ENCODE peak calls at places on chromosome 10, in seven cellular contexts. One of them, this sample, is unnamed.

GRCh38 chr10:77011823-77012566 is 625.6 kb downstream of the KCNMA1 start:
- DNase-seq in astrocyte of the cerebellum: no peak
- DNase-seq in NCI-H1105: no peak
- DNase-seq in right lobe of liver: no peak
- DNase-seq in AG04450: no peak
- DNase-seq in dorsolateral prefrontal cortex: no peak
- DNase-seq in ELF-1: no peak
- DNase-seq in this sample: no peak

GRCh38 chr10:132699411-132700167 is 86.4 kb downstream of the NKX6-2 start:
- DNase-seq in AG04450: no peak
- DNase-seq in astrocyte of the cerebellum: no peak
- DNase-seq in ELF-1: no peak
- DNase-seq in dorsolateral prefrontal cortex: peak; percentile 19
- DNase-seq in NCI-H1105: no peak
- DNase-seq in right lobe of liver: peak; percentile 48
- DNase-seq in this sample: peak; percentile 35

GRCh38 chr10:89086801-89087513 is 96.4 kb downstream of the FAS start:
- DNase-seq in NCI-H1105: no peak
- DNase-seq in AG04450: peak; percentile 43
- DNase-seq in ELF-1: peak; percentile 9
- DNase-seq in right lobe of liver: no peak
- DNase-seq in astrocyte of the cerebellum: no peak
- DNase-seq in dorsolateral prefrontal cortex: no peak
- DNase-seq in this sample: peak; percentile 82

GRCh38 chr10:29409241-29410051 is 120.6 kb downstream of the LYZL1 start:
- DNase-seq in ELF-1: peak; percentile 76
- DNase-seq in AG04450: peak; percentile 8
- DNase-seq in NCI-H1105: peak; percentile 12
- DNase-seq in dorsolateral prefrontal cortex: peak; percentile 64
- DNase-seq in astrocyte of the cerebellum: no peak
- DNase-seq in right lobe of liver: peak; percentile 89
- DNase-seq in this sample: peak; percentile 90

GRCh38 chr10:127462643-127463295 is 86.3 kb upstream of the NPS start:
- DNase-seq in right lobe of liver: no peak
- DNase-seq in dorsolateral prefrontal cortex: no peak
- DNase-seq in astrocyte of the cerebellum: no peak
- DNase-seq in NCI-H1105: peak; percentile 55
- DNase-seq in ELF-1: no peak
- DNase-seq in AG04450: no peak
- DNase-seq in this sample: no peak

GRCh38 chr10:9670911-9671310 is 1346.8 kb upstream of the CELF2 start:
- DNase-seq in AG04450: no peak
- DNase-seq in NCI-H1105: no peak
- DNase-seq in right lobe of liver: no peak
- DNase-seq in dorsolateral prefrontal cortex: no peak
- DNase-seq in astrocyte of the cerebellum: no peak
- DNase-seq in ELF-1: no peak
- DNase-seq in this sample: no peak

GRCh38 chr10:30114871-30115270 is 55.5 kb upstream of the JCAD start:
- DNase-seq in NCI-H1105: no peak
- DNase-seq in dorsolateral prefrontal cortex: no peak
- DNase-seq in ELF-1: no peak
- DNase-seq in AG04450: no peak
- DNase-seq in astrocyte of the cerebellum: no peak
- DNase-seq in right lobe of liver: no peak
- DNase-seq in this sample: no peak

GRCh38 chr10:85420501-85421191 is 945.9 kb downstream of the GRID1 start:
- DNase-seq in NCI-H1105: no peak
- DNase-seq in dorsolateral prefrontal cortex: no peak
- DNase-seq in AG04450: no peak
- DNase-seq in ELF-1: peak; percentile 88
- DNase-seq in right lobe of liver: no peak
- DNase-seq in astrocyte of the cerebellum: no peak
- DNase-seq in this sample: no peak

GRCh38 chr10:126216221-126216701 is 172.0 kb downstream of the ADAM12 start:
- DNase-seq in AG04450: no peak
- DNase-seq in ELF-1: peak; percentile 70
- DNase-seq in NCI-H1105: no peak
- DNase-seq in right lobe of liver: no peak
- DNase-seq in dorsolateral prefrontal cortex: no peak
- DNase-seq in astrocyte of the cerebellum: no peak
- DNase-seq in this sample: no peak

GRCh38 chr10:62895058-62895457 is 78.9 kb upstream of the EGR2 start:
- DNase-seq in NCI-H1105: no peak
- DNase-seq in right lobe of liver: no peak
- DNase-seq in AG04450: no peak
- DNase-seq in astrocyte of the cerebellum: no peak
- DNase-seq in ELF-1: no peak
- DNase-seq in dorsolateral prefrontal cortex: no peak
- DNase-seq in this sample: peak; percentile 48

GRCh38 chr10:23535381-23535780 is 96.5 kb downstream of the OTUD1 start:
- DNase-seq in ELF-1: no peak
- DNase-seq in astrocyte of the cerebellum: no peak
- DNase-seq in right lobe of liver: no peak
- DNase-seq in dorsolateral prefrontal cortex: no peak
- DNase-seq in AG04450: no peak
- DNase-seq in NCI-H1105: no peak
- DNase-seq in this sample: no peak

GRCh38 chr10:119025336-119025735 is 4.2 kb upstream of the NANOS1 start:
- DNase-seq in NCI-H1105: peak; percentile 8
- DNase-seq in astrocyte of the cerebellum: peak; percentile 67
- DNase-seq in right lobe of liver: peak; percentile 59
- DNase-seq in dorsolateral prefrontal cortex: no peak
- DNase-seq in ELF-1: peak; percentile 44
- DNase-seq in AG04450: no peak
- DNase-seq in this sample: peak; percentile 94

GRCh38 chr10:52216852-52217251 is 97.2 kb upstream of the DKK1 start:
- DNase-seq in astrocyte of the cerebellum: peak; percentile 70
- DNase-seq in ELF-1: no peak
- DNase-seq in dorsolateral prefrontal cortex: no peak
- DNase-seq in AG04450: peak; percentile 66
- DNase-seq in NCI-H1105: no peak
- DNase-seq in right lobe of liver: no peak
- DNase-seq in this sample: no peak

GRCh38 chr10:119651514-119652327 is 541 bp downstream of the BAG3 start:
- DNase-seq in ELF-1: no peak
- DNase-seq in dorsolateral prefrontal cortex: no peak
- DNase-seq in right lobe of liver: no peak
- DNase-seq in astrocyte of the cerebellum: no peak
- DNase-seq in AG04450: no peak
- DNase-seq in NCI-H1105: no peak
- DNase-seq in this sample: peak; percentile 43

GRCh38 chr10:62818426-62819011 is 2.4 kb upstream of the EGR2 start:
- DNase-seq in astrocyte of the cerebellum: no peak
- DNase-seq in right lobe of liver: peak; percentile 58
- DNase-seq in NCI-H1105: no peak
- DNase-seq in ELF-1: peak; percentile 71
- DNase-seq in dorsolateral prefrontal cortex: no peak
- DNase-seq in AG04450: no peak
- DNase-seq in this sample: peak; percentile 47

GRCh38 chr10:102150970-102151773 is 1.0 kb upstream of the NOLC1 start:
- DNase-seq in right lobe of liver: no peak
- DNase-seq in dorsolateral prefrontal cortex: no peak
- DNase-seq in AG04450: no peak
- DNase-seq in astrocyte of the cerebellum: no peak
- DNase-seq in NCI-H1105: no peak
- DNase-seq in ELF-1: no peak
- DNase-seq in this sample: no peak

GRCh38 chr10:89367529-89367928 is 10.3 kb upstream of the IFIT1B start:
- DNase-seq in ELF-1: no peak
- DNase-seq in AG04450: no peak
- DNase-seq in astrocyte of the cerebellum: no peak
- DNase-seq in NCI-H1105: no peak
- DNase-seq in dorsolateral prefrontal cortex: no peak
- DNase-seq in right lobe of liver: no peak
- DNase-seq in this sample: no peak

GRCh38 chr10:12077580-12078180 is 8.9 kb downstream of the DHTKD1 start:
- DNase-seq in ELF-1: no peak
- DNase-seq in NCI-H1105: no peak
- DNase-seq in right lobe of liver: no peak
- DNase-seq in AG04450: no peak
- DNase-seq in astrocyte of the cerebellum: no peak
- DNase-seq in dorsolateral prefrontal cortex: no peak
- DNase-seq in this sample: no peak

GRCh38 chr10:100319736-100320135 is 10.3 kb downstream of the PKD2L1 start:
- DNase-seq in dorsolateral prefrontal cortex: no peak
- DNase-seq in astrocyte of the cerebellum: no peak
- DNase-seq in ELF-1: no peak
- DNase-seq in NCI-H1105: no peak
- DNase-seq in right lobe of liver: no peak
- DNase-seq in AG04450: no peak
- DNase-seq in this sample: no peak

GRCh38 chr10:26479766-26480492 is 41.8 kb downstream of the APBB1IP start:
- DNase-seq in ELF-1: no peak
- DNase-seq in right lobe of liver: peak; percentile 56
- DNase-seq in astrocyte of the cerebellum: no peak
- DNase-seq in NCI-H1105: no peak
- DNase-seq in AG04450: no peak
- DNase-seq in dorsolateral prefrontal cortex: no peak
- DNase-seq in this sample: no peak

GRCh38 chr10:13839030-13839429 is 252.3 kb downstream of the PRPF18 start:
- DNase-seq in ELF-1: no peak
- DNase-seq in dorsolateral prefrontal cortex: no peak
- DNase-seq in AG04450: no peak
- DNase-seq in astrocyte of the cerebellum: no peak
- DNase-seq in NCI-H1105: no peak
- DNase-seq in right lobe of liver: no peak
- DNase-seq in this sample: no peak

GRCh38 chr10:79399242-79399831 is 46.1 kb downstream of the ZCCHC24 start:
- DNase-seq in right lobe of liver: peak; percentile 82
- DNase-seq in AG04450: peak; percentile 92
- DNase-seq in dorsolateral prefrontal cortex: peak; percentile 58
- DNase-seq in astrocyte of the cerebellum: peak; percentile 93
- DNase-seq in NCI-H1105: no peak
- DNase-seq in ELF-1: peak; percentile 82
- DNase-seq in this sample: peak; percentile 94

GRCh38 chr10:35916791-35917190 is 274.7 kb upstream of the FZD8 start:
- DNase-seq in AG04450: no peak
- DNase-seq in dorsolateral prefrontal cortex: no peak
- DNase-seq in NCI-H1105: no peak
- DNase-seq in right lobe of liver: no peak
- DNase-seq in ELF-1: no peak
- DNase-seq in astrocyte of the cerebellum: no peak
- DNase-seq in this sample: no peak

GRCh38 chr10:60646966-60647796 is 131.1 kb upstream of the CDK1 start:
- DNase-seq in NCI-H1105: peak; percentile 14
- DNase-seq in AG04450: peak; percentile 38
- DNase-seq in right lobe of liver: no peak
- DNase-seq in dorsolateral prefrontal cortex: no peak
- DNase-seq in ELF-1: no peak
- DNase-seq in astrocyte of the cerebellum: peak; percentile 72
- DNase-seq in this sample: no peak

GRCh38 chr10:48531486-48531885 is 73.4 kb downstream of the ARHGAP22 start:
- DNase-seq in dorsolateral prefrontal cortex: no peak
- DNase-seq in ELF-1: no peak
- DNase-seq in astrocyte of the cerebellum: no peak
- DNase-seq in AG04450: no peak
- DNase-seq in NCI-H1105: no peak
- DNase-seq in right lobe of liver: no peak
- DNase-seq in this sample: no peak

This sample was measured in Right ventricle myocardium superior.